ENCODE peak calls at places on chromosomes 11 and 22, in nine cellular contexts. One of them, this sample, is unnamed.

GRCh38 chr11:74171630-74172465 is 759 bp downstream of the PPME1 start:
- DNase-seq in suprapubic skin: no peak
- DNase-seq in HCT116: no peak
- DNase-seq in body of pancreas: no peak
- DNase-seq in transverse colon: no peak
- DNase-seq in lung: no peak
- DNase-seq in astrocyte of the spinal cord: peak; percentile 5
- DNase-seq in GM12864: no peak
- DNase-seq in GM12865: no peak
- DNase-seq in this sample: no peak

GRCh38 chr11:82405392-82405791 is 328.3 kb downstream of the FAM181B start:
- DNase-seq in suprapubic skin: no peak
- DNase-seq in HCT116: no peak
- DNase-seq in body of pancreas: no peak
- DNase-seq in transverse colon: no peak
- DNase-seq in lung: no peak
- DNase-seq in astrocyte of the spinal cord: no peak
- DNase-seq in GM12864: no peak
- DNase-seq in GM12865: no peak
- DNase-seq in this sample: no peak

GRCh38 chr11:73233211-73233610 is 15.1 kb downstream of the P2RY2 start:
- DNase-seq in suprapubic skin: peak; percentile 40
- DNase-seq in HCT116: no peak
- DNase-seq in body of pancreas: no peak
- DNase-seq in transverse colon: no peak
- DNase-seq in lung: no peak
- DNase-seq in astrocyte of the spinal cord: no peak
- DNase-seq in GM12864: no peak
- DNase-seq in GM12865: no peak
- DNase-seq in this sample: no peak

GRCh38 chr11:126791991-126792390 is 208.6 kb downstream of the KIRREL3 start:
- DNase-seq in suprapubic skin: no peak
- DNase-seq in HCT116: no peak
- DNase-seq in body of pancreas: no peak
- DNase-seq in transverse colon: no peak
- DNase-seq in lung: no peak
- DNase-seq in astrocyte of the spinal cord: no peak
- DNase-seq in GM12864: no peak
- DNase-seq in GM12865: no peak
- DNase-seq in this sample: no peak

GRCh38 chr22:39224550-39224949 is 20.2 kb downstream of the PDGFB start:
- DNase-seq in suprapubic skin: no peak
- DNase-seq in HCT116: no peak
- DNase-seq in body of pancreas: no peak
- DNase-seq in transverse colon: no peak
- DNase-seq in lung: no peak
- DNase-seq in astrocyte of the spinal cord: no peak
- DNase-seq in GM12864: no peak
- DNase-seq in GM12865: no peak
- DNase-seq in this sample: no peak

GRCh38 chr11:71266114-71266833 is 13.9 kb upstream of the SHANK2 start:
- DNase-seq in suprapubic skin: peak; percentile 77
- DNase-seq in HCT116: no peak
- DNase-seq in body of pancreas: no peak
- DNase-seq in transverse colon: peak; percentile 75
- DNase-seq in lung: peak; percentile 57
- DNase-seq in astrocyte of the spinal cord: no peak
- DNase-seq in GM12864: no peak
- DNase-seq in GM12865: no peak
- DNase-seq in this sample: no peak

GRCh38 chr11:61042961-61043540 is 59.2 kb upstream of the CD5 start:
- DNase-seq in suprapubic skin: no peak
- DNase-seq in HCT116: no peak
- DNase-seq in body of pancreas: no peak
- DNase-seq in transverse colon: no peak
- DNase-seq in lung: no peak
- DNase-seq in astrocyte of the spinal cord: no peak
- DNase-seq in GM12864: no peak
- DNase-seq in GM12865: peak; percentile 84
- DNase-seq in this sample: no peak

GRCh38 chr11:124746621-124747243 is 5.3 kb downstream of the VSIG2 start:
- DNase-seq in suprapubic skin: peak; percentile 83
- DNase-seq in HCT116: peak; percentile 82
- DNase-seq in body of pancreas: peak; percentile 88
- DNase-seq in transverse colon: peak; percentile 94
- DNase-seq in lung: peak; percentile 93
- DNase-seq in astrocyte of the spinal cord: peak; percentile 76
- DNase-seq in GM12864: peak; percentile 62
- DNase-seq in GM12865: peak; percentile 86
- DNase-seq in this sample: peak; percentile 9

GRCh38 chr22:32048069-32048468 is 5.0 kb downstream of the SLC5A1 start:
- DNase-seq in suprapubic skin: no peak
- DNase-seq in HCT116: no peak
- DNase-seq in body of pancreas: no peak
- DNase-seq in transverse colon: no peak
- DNase-seq in lung: no peak
- DNase-seq in astrocyte of the spinal cord: no peak
- DNase-seq in GM12864: no peak
- DNase-seq in GM12865: no peak
- DNase-seq in this sample: no peak

GRCh38 chr22:42298746-42299145 is 28.3 kb upstream of the TCF20 start:
- DNase-seq in suprapubic skin: no peak
- DNase-seq in HCT116: no peak
- DNase-seq in body of pancreas: no peak
- DNase-seq in transverse colon: no peak
- DNase-seq in lung: no peak
- DNase-seq in astrocyte of the spinal cord: no peak
- DNase-seq in GM12864: no peak
- DNase-seq in GM12865: no peak
- DNase-seq in this sample: no peak

GRCh38 chr22:41966225-41966606 is 3.0 kb upstream of the SEPTIN3 start:
- DNase-seq in suprapubic skin: no peak
- DNase-seq in HCT116: no peak
- DNase-seq in body of pancreas: no peak
- DNase-seq in transverse colon: no peak
- DNase-seq in lung: no peak
- DNase-seq in astrocyte of the spinal cord: no peak
- DNase-seq in GM12864: no peak
- DNase-seq in GM12865: no peak
- DNase-seq in this sample: no peak

GRCh38 chr11:66313321-66314185 is 3.3 kb downstream of the CD248 start:
- DNase-seq in suprapubic skin: peak; percentile 80
- DNase-seq in HCT116: no peak
- DNase-seq in body of pancreas: no peak
- DNase-seq in transverse colon: no peak
- DNase-seq in lung: no peak
- DNase-seq in astrocyte of the spinal cord: no peak
- DNase-seq in GM12864: no peak
- DNase-seq in GM12865: no peak
- DNase-seq in this sample: no peak

GRCh38 chr11:2312232-2313042 is 10.6 kb downstream of the TSPAN32 start:
- DNase-seq in suprapubic skin: peak; percentile 80
- DNase-seq in HCT116: no peak
- DNase-seq in body of pancreas: no peak
- DNase-seq in transverse colon: no peak
- DNase-seq in lung: no peak
- DNase-seq in astrocyte of the spinal cord: peak; percentile 69
- DNase-seq in GM12864: no peak
- DNase-seq in GM12865: no peak
- DNase-seq in this sample: peak; percentile 17

GRCh38 chr11:106853850-106854401 is 164.3 kb downstream of the GUCY1A2 start:
- DNase-seq in suprapubic skin: no peak
- DNase-seq in HCT116: no peak
- DNase-seq in body of pancreas: no peak
- DNase-seq in transverse colon: no peak
- DNase-seq in lung: no peak
- DNase-seq in astrocyte of the spinal cord: no peak
- DNase-seq in GM12864: no peak
- DNase-seq in GM12865: no peak
- DNase-seq in this sample: no peak

GRCh38 chr11:106858200-106858599 is 160.1 kb downstream of the GUCY1A2 start:
- DNase-seq in suprapubic skin: no peak
- DNase-seq in HCT116: no peak
- DNase-seq in body of pancreas: no peak
- DNase-seq in transverse colon: no peak
- DNase-seq in lung: no peak
- DNase-seq in astrocyte of the spinal cord: no peak
- DNase-seq in GM12864: no peak
- DNase-seq in GM12865: no peak
- DNase-seq in this sample: no peak

DNA sequence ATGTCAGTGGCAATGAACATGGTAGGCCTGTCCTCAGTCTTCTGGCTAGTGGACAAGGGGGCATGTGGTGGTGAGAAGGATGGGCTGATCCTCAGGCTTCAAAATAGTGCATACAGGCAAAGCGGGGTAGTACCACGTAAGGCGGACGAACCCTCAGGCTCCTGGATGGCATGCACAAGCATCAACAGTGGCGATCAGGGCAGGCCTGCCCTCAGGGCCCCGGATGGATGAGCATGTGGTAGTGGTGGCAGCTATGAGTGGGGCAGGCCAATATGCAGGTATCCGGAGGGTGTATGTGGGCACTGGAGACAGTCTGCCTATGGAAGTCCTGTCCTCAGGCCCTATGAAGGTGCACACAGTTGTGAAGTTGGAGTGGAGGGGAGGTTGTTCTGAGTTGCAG is 163.8 kb downstream of the GUCY1A2 start:
- DNase-seq in suprapubic skin: no peak
- DNase-seq in HCT116: no peak
- DNase-seq in body of pancreas: no peak
- DNase-seq in transverse colon: no peak
- DNase-seq in lung: no peak
- DNase-seq in astrocyte of the spinal cord: no peak
- DNase-seq in GM12864: no peak
- DNase-seq in GM12865: no peak
- DNase-seq in this sample: no peak
- H3K4me3 ChIP-seq in suprapubic skin: no peak overlapping the region
- H3K4me3 ChIP-seq in HCT116: no peak overlapping the region
- H3K4me3 ChIP-seq in body of pancreas: no peak overlapping the region
- H3K4me3 ChIP-seq in transverse colon: no peak overlapping the region
- H3K4me3 ChIP-seq in lung: no peak overlapping the region
- H3K4me3 ChIP-seq in astrocyte of the spinal cord: no peak overlapping the region
- H3K4me3 ChIP-seq in GM12864: no peak overlapping the region
- H3K4me3 ChIP-seq in GM12865: no peak overlapping the region
- H3K4me3 ChIP-seq in this sample: no peak overlapping the region

GRCh38 chr22:33785283-33785991 is 134.8 kb downstream of the LARGE1 start:
- DNase-seq in suprapubic skin: no peak
- DNase-seq in HCT116: no peak
- DNase-seq in body of pancreas: peak; percentile 3
- DNase-seq in transverse colon: no peak
- DNase-seq in lung: no peak
- DNase-seq in astrocyte of the spinal cord: peak; percentile 7
- DNase-seq in GM12864: no peak
- DNase-seq in GM12865: peak; percentile 79
- DNase-seq in this sample: peak; percentile 21
- TF ChIP-seq CTCF in suprapubic skin: no peak
- TF ChIP-seq CTCF in HCT116: no peak
- TF ChIP-seq CTCF in body of pancreas: no peak
- TF ChIP-seq CTCF in transverse colon: no peak
- TF ChIP-seq CTCF in lung: no peak
- TF ChIP-seq CTCF in astrocyte of the spinal cord: no peak
- TF ChIP-seq CTCF in GM12864: no peak
- TF ChIP-seq CTCF in GM12865: no peak
- TF ChIP-seq CTCF in this sample: no peak

GRCh38 chr22:26527574-26528465 is 15.5 kb upstream of the TFIP11 start:
- DNase-seq in suprapubic skin: no peak
- DNase-seq in HCT116: no peak
- DNase-seq in body of pancreas: no peak
- DNase-seq in transverse colon: no peak
- DNase-seq in lung: no peak
- DNase-seq in astrocyte of the spinal cord: no peak
- DNase-seq in GM12864: no peak
- DNase-seq in GM12865: no peak
- DNase-seq in this sample: no peak
- H3K4me3 ChIP-seq in suprapubic skin: no peak overlapping the region
- H3K4me3 ChIP-seq in HCT116: no peak overlapping the region
- H3K4me3 ChIP-seq in body of pancreas: no peak overlapping the region
- H3K4me3 ChIP-seq in transverse colon: no peak overlapping the region
- H3K4me3 ChIP-seq in lung: no peak overlapping the region
- H3K4me3 ChIP-seq in astrocyte of the spinal cord: no peak overlapping the region
- H3K4me3 ChIP-seq in GM12864: no peak overlapping the region
- H3K4me3 ChIP-seq in GM12865: no peak overlapping the region
- H3K4me3 ChIP-seq in this sample: no peak overlapping the region

DNA sequence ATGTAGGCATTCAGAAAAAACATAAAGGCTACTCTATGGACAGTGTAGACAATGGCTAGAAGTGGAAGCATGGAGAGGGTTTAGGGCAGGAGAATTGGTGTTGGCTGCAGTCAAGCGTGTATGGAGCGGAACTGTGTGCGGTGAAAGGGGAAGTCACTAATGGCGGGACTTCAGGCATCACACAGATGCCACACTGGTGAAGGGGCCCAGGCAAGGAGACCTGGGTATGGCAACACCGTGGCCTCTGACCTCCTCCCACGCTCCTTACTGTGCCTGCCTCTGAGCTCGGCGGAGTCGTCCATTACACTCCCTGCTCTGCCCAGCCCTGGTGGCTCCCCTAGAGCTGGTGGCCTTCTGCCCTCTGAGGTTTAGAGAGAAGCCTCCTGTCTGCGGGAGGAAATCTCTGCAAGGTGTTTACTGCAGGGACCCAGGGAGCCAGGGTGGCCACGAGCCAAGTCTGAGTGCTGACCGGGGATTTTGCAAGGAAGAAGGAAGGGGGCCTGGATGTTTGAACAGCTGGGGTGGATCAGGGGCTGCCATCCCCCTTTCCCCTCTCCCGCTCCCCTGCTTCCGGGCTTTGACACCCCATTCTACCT is 75.1 kb upstream of the TSPAN18 start:
- DNase-seq in suprapubic skin: no peak
- DNase-seq in HCT116: no peak
- DNase-seq in body of pancreas: no peak
- DNase-seq in transverse colon: no peak
- DNase-seq in lung: no peak
- DNase-seq in astrocyte of the spinal cord: no peak
- DNase-seq in GM12864: no peak
- DNase-seq in GM12865: no peak
- DNase-seq in this sample: no peak
- TF ChIP-seq CTCF in suprapubic skin: no peak
- TF ChIP-seq CTCF in HCT116: no peak
- TF ChIP-seq CTCF in body of pancreas: no peak
- TF ChIP-seq CTCF in transverse colon: no peak
- TF ChIP-seq CTCF in lung: no peak
- TF ChIP-seq CTCF in astrocyte of the spinal cord: no peak
- TF ChIP-seq CTCF in GM12864: no peak
- TF ChIP-seq CTCF in GM12865: no peak
- TF ChIP-seq CTCF in this sample: no peak

DNA sequence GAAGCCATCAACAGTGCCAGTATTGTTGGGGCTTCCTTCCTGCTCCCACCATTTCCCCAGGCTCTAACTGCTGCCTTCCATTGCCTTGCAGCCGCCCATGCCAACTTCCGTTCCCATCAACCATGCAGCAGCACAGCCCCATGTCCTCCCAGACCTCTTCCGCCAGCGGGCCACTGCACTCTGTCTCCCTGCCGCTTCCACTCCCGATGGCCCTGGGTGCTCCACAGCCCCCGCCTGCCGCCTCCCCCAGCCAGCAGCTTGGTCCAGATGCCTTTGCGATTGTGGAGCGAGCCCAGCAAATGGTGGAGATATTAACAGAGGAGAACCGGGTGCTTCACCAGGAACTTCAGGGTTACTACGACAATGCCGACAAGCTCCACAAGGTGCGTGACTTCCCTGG is 53.3 kb downstream of the AMOTL1 start:
- DNase-seq in suprapubic skin: no peak
- DNase-seq in HCT116: no peak
- DNase-seq in body of pancreas: no peak
- DNase-seq in transverse colon: no peak
- DNase-seq in lung: no peak
- DNase-seq in astrocyte of the spinal cord: no peak
- DNase-seq in GM12864: no peak
- DNase-seq in GM12865: no peak
- DNase-seq in this sample: no peak
- H3K4me3 ChIP-seq in suprapubic skin: no peak overlapping the region
- H3K4me3 ChIP-seq in HCT116: no peak overlapping the region
- H3K4me3 ChIP-seq in body of pancreas: no peak overlapping the region
- H3K4me3 ChIP-seq in transverse colon: no peak overlapping the region
- H3K4me3 ChIP-seq in lung: no peak overlapping the region
- H3K4me3 ChIP-seq in astrocyte of the spinal cord: no peak overlapping the region
- H3K4me3 ChIP-seq in GM12864: no peak overlapping the region
- H3K4me3 ChIP-seq in GM12865: no peak overlapping the region
- H3K4me3 ChIP-seq in this sample: no peak overlapping the region

This sample was measured in HFF-Myc.